ENCODE peak calls at places on chromosomes 4 and X, in seven cellular contexts. C, D, G, F, J, P and V are unnamed samples.

GRCh38 chrX:73400136-73400748 is 46.6 kb upstream of the CDX4 start:
- DNase-seq in P (no peak), C (no peak), J (no peak), G (no peak), D (no peak), F (no peak), V (no peak)

GRCh38 chr4:78293348-78293747 is 236.2 kb downstream of the FRAS1 start:
- DNase-seq in F (no peak), G (peak), C (no peak), P (no peak), D (no peak), J (peak), V (no peak)

GRCh38 chr4:87985887-87986200 is 10.3 kb downstream of the SPP1 start:
- DNase-seq in J (no peak), F (no peak), G (no peak), P (no peak), C (no peak), D (no peak), V (no peak)

GRCh38 chrX:40068048-40068447 is 29.7 kb downstream of the BCOR start:
- DNase-seq in C (no peak), J (peak), F (no peak), G (peak), P (no peak), D (no peak), V (no peak)

GRCh38 chr4:13484749-13485345 is 707 bp upstream of the RAB28 start:
- DNase-seq in D (peak), C (no peak), J (peak), F (no peak), P (no peak), G (peak), V (no peak)

GRCh38 chr4:122205687-122206086 is 53.6 kb downstream of the BLTP1 start:
- DNase-seq in D (no peak), F (no peak), C (no peak), J (no peak), G (no peak), P (no peak), V (no peak)

GRCh38 chr4:78145622-78146021 is 88.5 kb downstream of the FRAS1 start:
- DNase-seq in F (no peak), P (no peak), G (peak), J (no peak), D (no peak), C (no peak), V (no peak)

GRCh38 chrX:34654939-34655338 is 2.1 kb downstream of the TMEM47 start:
- DNase-seq in F (no peak), G (peak), P (no peak), D (no peak), J (peak), C (no peak), V (no peak)

GRCh38 chr4:1856920-1857699 is 1.2 kb upstream of the LETM1 start:
- DNase-seq in P (no peak), D (no peak), C (peak), G (peak), J (peak), F (peak), V (peak)

GRCh38 chr4:88900432-88900831 is 156.6 kb downstream of the FAM13A start:
- DNase-seq in J (peak), D (no peak), G (peak), P (no peak), C (no peak), F (no peak), V (no peak)

GRCh38 chr4:41132055-41132683 is 82.2 kb downstream of the APBB2 start:
- DNase-seq in P (no peak), J (no peak), G (no peak), D (no peak), C (no peak), F (no peak), V (no peak)

GRCh38 chr4:7414046-7414445 is 20.7 kb downstream of the PSAPL1 start:
- DNase-seq in C (no peak), D (no peak), G (no peak), P (peak), F (no peak), J (no peak), V (no peak)

GRCh38 chr4:118335316-118335715 is 17.5 kb downstream of the PRSS12 start:
- DNase-seq in P (no peak), J (peak), C (no peak), D (no peak), F (no peak), G (no peak), V (no peak)

GRCh38 chr4:53361451-53361850 is 4.4 kb downstream of the SCFD2 start:
- DNase-seq in P (no peak), C (no peak), F (no peak), D (no peak), G (peak), J (peak), V (no peak)

GRCh38 chr4:40718571-40718970 is 31.2 kb upstream of the NSUN7 start:
- DNase-seq in G (no peak), D (no peak), J (no peak), C (peak), F (peak), P (no peak), V (no peak)

GRCh38 chr4:188021548-188022249 is 26.1 kb downstream of the ZFP42 start:
- DNase-seq in P (no peak), D (no peak), G (no peak), C (peak), J (no peak), F (peak), V (no peak)

DNA sequence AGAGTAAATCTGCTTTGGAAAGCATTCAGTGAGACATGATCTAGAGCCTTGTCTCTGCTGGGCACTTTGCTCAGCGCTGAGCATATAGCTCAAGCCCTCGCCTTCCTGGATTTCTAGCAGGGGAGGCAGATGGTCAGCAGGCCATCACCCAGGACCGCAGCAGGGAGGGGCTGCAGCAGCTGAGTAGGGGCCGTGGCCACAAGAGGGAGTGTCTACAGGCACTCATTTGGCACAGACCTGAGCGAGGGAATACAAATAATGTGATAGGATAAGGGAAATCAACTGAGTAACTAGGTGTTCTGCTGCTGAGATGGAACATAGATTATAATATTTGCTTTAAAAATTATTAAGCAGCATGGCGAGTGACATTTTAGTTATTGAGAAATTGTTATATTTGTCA is 30.2 kb downstream of the OFD1 start:
- DNase-seq in P (no peak), F (no peak), D (no peak), C (no peak), G (peak), J (no peak), V (no peak)
- TF ChIP-seq CTCF in P (no peak), F (no peak), D (no peak), C (no peak), G (peak), J (peak), V (no peak)

GRCh38 chr4:186149872-186150271 is 41.5 kb upstream of the CYP4V2 start:
- DNase-seq in P (no peak), G (peak), F (no peak), D (no peak), J (peak), C (peak), V (no peak)
- TF ChIP-seq CTCF in P (no peak), G (peak), F (no peak), D (no peak), J (peak), C (peak), V (peak)

GRCh38 chr4:10074767-10075105 is 41.9 kb downstream of the WDR1 start:
- DNase-seq in J (peak), C (no peak), P (peak), D (no peak), G (peak), F (no peak), V (no peak)
- TF ChIP-seq CTCF in J (peak), C (no peak), P (no peak), D (peak), G (peak), F (no peak), V (no peak)

GRCh38 chr4:161629694-161630441 is 533.9 kb downstream of the FSTL5 start:
- DNase-seq in C (no peak), D (no peak), J (no peak), G (no peak), P (no peak), F (no peak), V (no peak)
- TF ChIP-seq CTCF in C (no peak), D (no peak), J (no peak), G (no peak), P (no peak), F (no peak), V (no peak)

GRCh38 chr4:175421506-175421905 is 390.6 kb downstream of the GPM6A start:
- DNase-seq in C (peak), F (no peak), G (peak), D (no peak), J (peak), P (no peak), V (no peak)
- TF ChIP-seq CTCF in C (no peak), F (no peak), G (no peak), D (no peak), J (peak), P (no peak), V (no peak)

GRCh38 chrX:115268421-115268820 is 21.1 kb upstream of the LUZP4 start:
- DNase-seq in J (peak), D (peak), C (peak), G (peak), F (no peak), P (no peak), V (no peak)
- TF ChIP-seq CTCF in J (peak), D (no peak), C (no peak), G (peak), F (no peak), P (no peak), V (peak)

DNA sequence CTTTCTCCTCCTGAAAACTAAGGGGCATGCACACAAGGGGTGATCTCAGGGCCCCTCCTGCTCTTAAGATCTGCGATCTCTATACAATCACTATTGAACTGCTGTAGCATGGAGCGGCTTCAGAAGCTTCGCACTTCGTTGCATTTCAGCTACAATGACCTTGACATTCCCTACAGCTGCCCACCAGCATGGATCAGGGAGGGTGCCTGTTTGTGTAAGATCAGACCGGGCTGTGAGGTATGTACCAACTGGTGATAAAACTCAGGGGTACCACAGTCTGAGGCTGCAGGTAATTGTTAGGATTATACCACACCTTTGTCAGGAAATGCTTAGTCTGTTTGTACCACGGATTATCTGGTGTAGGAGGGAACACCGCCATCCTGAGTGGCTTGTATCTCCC is 85.2 kb downstream of the AASDH start:
- DNase-seq in J (no peak), D (no peak), G (no peak), P (no peak), F (no peak), C (no peak), V (no peak)
- TF ChIP-seq CTCF in J (no peak), D (no peak), G (no peak), P (no peak), F (no peak), C (no peak), V (no peak)